ENCODE peak calls at places on chromosomes 5 and 9, in seven cellular contexts. L is K562, U is stomach, I is GM12891, Y is spleen, D is suprapubic skin, S is transverse colon. V is an unnamed sample.
A peak's percentile ranks its signal among the peaks of the same experiment; 100 is the strongest.

GRCh38 chr5:172733179-172733973 is 37.6 kb downstream of the DUSP1 start:
- DNase-seq in L (no peak), U (peak; percentile 69), I (no peak), Y (no peak), D (peak; percentile 94), S (peak; percentile 79), V (peak; percentile 93)

GRCh38 chr5:122400961-122401360 is 88.9 kb downstream of the SNCAIP start:
- DNase-seq in L (no peak), U (no peak), I (no peak), Y (no peak), D (no peak), S (no peak), V (no peak)

GRCh38 chr9:15295761-15296405 is 11.1 kb downstream of the TTC39B start:
- DNase-seq in L (no peak), U (no peak), I (no peak), Y (no peak), D (no peak), S (peak; percentile 27), V (no peak)

GRCh38 chr9:127451681-127452480 is 571 bp downstream of the LRSAM1 start:
- DNase-seq in L (peak; percentile 83), U (peak; percentile 44), I (peak; percentile 42), Y (peak; percentile 90), D (no peak), S (peak; percentile 58), V (peak; percentile 63)

GRCh38 chr5:170757182-170757601 is 26.3 kb upstream of the GABRP start:
- DNase-seq in L (no peak), U (peak; percentile 66), I (no peak), Y (no peak), D (no peak), S (no peak), V (no peak)

GRCh38 chr5:107428303-107428761 is 242.4 kb downstream of the EFNA5 start:
- DNase-seq in L (no peak), U (no peak), I (no peak), Y (no peak), D (no peak), S (no peak), V (no peak)

GRCh38 chr9:126027566-126027965 is 280.4 kb downstream of the PBX3 start:
- DNase-seq in L (no peak), U (no peak), I (no peak), Y (peak; percentile 17), D (no peak), S (no peak), V (no peak)

GRCh38 chr9:86349271-86349670 is 4.9 kb downstream of the TUT7 start:
- DNase-seq in L (no peak), U (no peak), I (no peak), Y (no peak), D (no peak), S (no peak), V (no peak)

GRCh38 chr5:6081727-6082210 is 296.6 kb downstream of the MED10 start:
- DNase-seq in L (no peak), U (no peak), I (no peak), Y (no peak), D (no peak), S (no peak), V (no peak)

GRCh38 chr9:72271617-72272478 is 93.2 kb downstream of the ZFAND5 start:
- DNase-seq in L (peak; percentile 58), U (peak; percentile 37), I (peak; percentile 37), Y (no peak), D (no peak), S (peak; percentile 47), V (no peak)

GRCh38 chr9:2570615-2571479 is 50.7 kb upstream of the VLDLR start:
- DNase-seq in L (peak; percentile 24), U (peak; percentile 87), I (no peak), Y (no peak), D (no peak), S (peak; percentile 95), V (peak; percentile 39)

GRCh38 chr9:14677872-14678271 is 15.4 kb downstream of the ZDHHC21 start:
- DNase-seq in L (no peak), U (no peak), I (no peak), Y (no peak), D (no peak), S (no peak), V (no peak)

GRCh38 chr9:127053908-127054307 is 68.5 kb downstream of the ANGPTL2 start:
- DNase-seq in L (no peak), U (no peak), I (no peak), Y (no peak), D (no peak), S (no peak), V (no peak)

GRCh38 chr5:88502179-88503064 is 233.8 kb upstream of the TMEM161B start:
- DNase-seq in L (no peak), U (no peak), I (no peak), Y (no peak), D (no peak), S (no peak), V (no peak)

GRCh38 chr5:116911074-116911473 is 336.5 kb upstream of the SEMA6A start:
- DNase-seq in L (no peak), U (no peak), I (no peak), Y (no peak), D (no peak), S (no peak), V (no peak)

GRCh38 chr5:59829389-59829788 is 64.1 kb downstream of the PDE4D start:
- DNase-seq in L (no peak), U (no peak), I (no peak), Y (no peak), D (no peak), S (no peak), V (no peak)

GRCh38 chr5:77990020-77990419 is 213.9 kb upstream of the TBCA start:
- DNase-seq in L (no peak), U (no peak), I (no peak), Y (no peak), D (no peak), S (no peak), V (no peak)

GRCh38 chr5:89946514-89946913 is 463.0 kb downstream of the CETN3 start:
- DNase-seq in L (no peak), U (no peak), I (no peak), Y (no peak), D (no peak), S (no peak), V (no peak)

DNA sequence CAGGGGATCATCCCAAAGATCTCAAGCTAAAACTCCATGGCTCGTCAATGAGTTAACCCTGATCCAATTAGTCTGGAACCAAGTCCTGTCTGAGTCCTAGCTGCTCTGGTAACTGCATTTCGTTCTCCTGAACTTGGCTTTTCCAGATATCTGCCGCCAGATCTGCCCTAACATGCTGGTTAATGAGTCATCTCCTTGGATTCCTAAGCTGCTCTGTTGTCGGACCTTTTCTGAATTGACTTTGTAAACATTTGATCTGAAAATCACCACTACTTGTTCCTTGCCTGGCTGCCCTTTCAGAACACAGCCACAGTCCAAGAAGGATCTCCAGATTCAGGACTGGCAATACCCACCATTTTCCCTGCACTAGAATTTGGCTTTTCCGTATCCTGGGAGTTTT is 473.0 kb downstream of the ZSWIM6 start:
- DNase-seq in L (no peak), U (no peak), I (no peak), Y (no peak), D (no peak), S (no peak), V (no peak)
- TF ChIP-seq POLR2AphosphoS5 in L (no peak), U (no peak), I (no peak), Y (no peak), D (no peak), S (no peak), V (no peak)

GRCh38 chr5:36240779-36241635 is 718 bp downstream of the NADK2 start:
- DNase-seq in L (peak; percentile 74), U (peak; percentile 64), I (peak; percentile 23), Y (peak; percentile 90), D (peak; percentile 83), S (peak; percentile 68), V (peak; percentile 54)

GRCh38 chr5:36237756-36238155 is 4.0 kb downstream of the NADK2 start:
- DNase-seq in L (peak; percentile 55), U (no peak), I (no peak), Y (no peak), D (no peak), S (no peak), V (no peak)

GRCh38 chr5:36238896-36239295 is 2.8 kb downstream of the NADK2 start:
- DNase-seq in L (no peak), U (no peak), I (no peak), Y (no peak), D (no peak), S (no peak), V (no peak)

GRCh38 chr5:36241636-36242533 is at the start of gene NADK2:
- DNase-seq in L (peak; percentile 98), U (peak; percentile 94), I (peak; percentile 88), Y (peak; percentile 97), D (peak; percentile 96), S (peak; percentile 95), V (peak; percentile 91)

GRCh38 chr5:36239370-36240293 is 2.1 kb downstream of the NADK2 start:
- DNase-seq in L (no peak), U (no peak), I (no peak), Y (no peak), D (no peak), S (no peak), V (no peak)
- TF ChIP-seq POLR2AphosphoS5 in L (no peak), U (no peak), I (no peak), Y (no peak), D (no peak), S (no peak), V (no peak)

DNA sequence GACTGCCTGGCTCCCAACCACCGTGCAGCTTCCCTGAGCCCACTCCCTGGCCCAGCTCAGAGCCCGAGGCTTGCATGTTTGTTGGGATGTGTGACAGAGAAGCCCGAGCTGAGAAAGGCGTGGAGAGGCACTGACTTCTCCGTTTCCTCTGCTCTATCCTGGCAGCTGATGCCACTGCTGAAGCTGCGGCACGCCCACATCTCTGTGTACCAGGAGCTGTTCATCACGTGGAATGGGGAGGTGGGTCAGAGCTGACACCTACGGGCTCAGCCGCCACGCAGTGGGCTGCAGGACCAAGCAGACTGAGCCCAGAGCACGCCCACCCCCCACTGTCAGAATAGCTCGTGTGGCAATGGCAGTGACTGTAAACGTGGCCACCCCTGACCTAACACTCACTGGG is 9.3 kb downstream of the STKLD1 start:
- DNase-seq in L (no peak), U (no peak), I (no peak), Y (no peak), D (no peak), S (no peak), V (no peak)
- TF ChIP-seq POLR2AphosphoS5 in L (no peak), U (no peak), I (no peak), Y (no peak), D (no peak), S (no peak), V (no peak)

DNA sequence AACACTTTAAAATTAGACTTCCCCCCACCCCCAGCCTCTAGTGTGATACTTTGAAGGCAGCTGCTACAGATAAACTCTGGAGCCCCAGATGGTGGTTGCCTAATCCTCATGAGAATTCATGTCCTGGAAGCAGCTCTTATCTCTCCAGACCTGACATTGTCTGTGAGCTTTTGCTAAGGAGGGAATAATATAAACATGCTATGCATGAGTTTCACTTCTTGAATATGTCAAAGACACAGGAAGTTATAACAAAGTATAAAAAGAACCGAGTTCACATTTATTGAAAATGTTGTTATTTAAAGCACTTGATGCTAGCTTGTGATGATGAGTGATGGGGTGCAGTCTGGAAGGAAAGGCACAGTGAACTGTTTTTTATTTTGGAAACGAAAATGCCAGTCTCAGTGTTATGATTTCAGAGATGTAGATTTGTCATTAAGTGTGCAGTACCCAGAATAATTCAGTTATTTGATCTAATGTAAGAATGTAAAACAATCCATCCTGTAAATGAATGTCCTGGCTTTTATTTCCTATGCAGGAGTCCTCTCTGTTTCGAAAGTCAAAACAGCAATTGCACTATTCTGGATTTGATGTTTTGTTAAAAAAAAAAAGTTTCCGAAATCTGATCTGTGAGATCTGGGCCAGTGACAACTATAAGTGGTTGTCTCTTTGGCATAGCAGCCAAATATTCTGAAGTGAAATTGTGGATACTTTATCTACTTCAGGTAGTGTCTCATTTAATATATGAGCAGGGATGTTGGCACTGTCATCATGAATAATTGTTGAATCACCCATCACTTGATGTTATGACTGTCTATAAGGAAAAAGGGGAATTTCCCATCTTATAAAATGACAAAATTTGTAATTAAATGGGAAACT is 77.0 kb downstream of the ZCCHC7 start:
- DNase-seq in L (peak; percentile 94), U (no peak), I (no peak), Y (no peak), D (no peak), S (no peak), V (no peak)
- TF ChIP-seq POLR2AphosphoS5 in L (peak; percentile 100), U (no peak), I (no peak), Y (peak; percentile 73), D (no peak), S (no peak), V (no peak)

V was measured in breast epithelium.